ENCODE peak calls at places on chromosomes 7 and 10, in nine cellular contexts. U is activated CD4-positive, alpha-beta T cell treated with anti-CD3 and anti-CD28 coated beads for 48 hours; G is BJ; B is fibroblast of mammary gland; H is GM12864; M is AG09309; V is A549; J is hippocampal formation; D is stimulated activated CD4-positive, alpha-beta T cell treated with anti-CD3 and anti-CD28 coated beads, Interleukin-2, amount 100 ng/mL, for 48 hours. S is an unnamed sample.

GRCh38 chr10:29050081-29050480 is 238.8 kb upstream of the LYZL1 start:
- DNase-seq in V (no peak), G (no peak), J (no peak), M (no peak), H (no peak), B (no peak), U (no peak), D (no peak), S (no peak)

GRCh38 chr10:17123062-17123661 is 6.4 kb downstream of the CUBN start:
- DNase-seq in U (no peak), G (peak), H (no peak), D (no peak), M (peak), B (peak), V (no peak), J (no peak), S (no peak)

GRCh38 chr7:45921699-45922519 is 837 bp upstream of the IGFBP3 start:
- DNase-seq in V (peak), G (no peak), M (no peak), U (peak), J (peak), H (no peak), B (peak), D (no peak), S (peak)

GRCh38 chr7:1883031-1883761 is 213.1 kb downstream of the ELFN1 start:
- DNase-seq in H (no peak), G (peak), M (peak), B (peak), U (no peak), D (no peak), V (peak), J (no peak), S (no peak)

GRCh38 chr10:105017116-105017515 is 376.0 kb downstream of the SORCS3 start:
- DNase-seq in V (no peak), U (peak), G (no peak), J (no peak), D (no peak), H (no peak), B (peak), M (no peak), S (no peak)

GRCh38 chr7:1591876-1592275 is 22.0 kb upstream of the PSMG3 start:
- DNase-seq in H (no peak), D (no peak), U (no peak), B (no peak), V (no peak), G (no peak), M (no peak), J (no peak), S (no peak)

GRCh38 chr10:102643346-102644065 is 773 bp upstream of the TRIM8 start:
- DNase-seq in M (peak), G (no peak), H (no peak), D (peak), B (peak), V (peak), J (peak), U (peak), S (peak)

GRCh38 chr10:75469018-75469616 is 37.7 kb downstream of the LRMDA start:
- DNase-seq in H (no peak), G (peak), B (peak), U (no peak), D (no peak), J (no peak), V (peak), M (peak), S (no peak)

GRCh38 chr10:70381491-70382421 is 669 bp downstream of the LRRC20 start:
- DNase-seq in G (no peak), B (no peak), M (no peak), H (no peak), V (peak), J (no peak), U (peak), D (peak), S (no peak)

GRCh38 chr7:412313-412710 is 107.3 kb downstream of the PDGFA start:
- DNase-seq in J (no peak), U (no peak), M (no peak), V (no peak), G (no peak), D (no peak), H (no peak), B (no peak), S (no peak)

GRCh38 chr7:6730343-6730633 is 23.5 kb upstream of the ZNF12 start:
- DNase-seq in D (no peak), U (no peak), B (no peak), G (no peak), J (no peak), M (no peak), H (no peak), V (peak), S (no peak)

GRCh38 chr7:16234493-16235151 is 186.7 kb downstream of the CRPPA start:
- DNase-seq in G (no peak), V (no peak), U (no peak), M (no peak), J (no peak), D (no peak), H (no peak), B (no peak), S (no peak)

GRCh38 chr7:5701085-5701914 is 80.2 kb downstream of the RNF216 start:
- DNase-seq in U (peak), D (peak), H (peak), V (no peak), M (no peak), B (peak), G (no peak), J (no peak), S (no peak)

GRCh38 chr7:14821757-14822480 is 80.6 kb downstream of the DGKB start:
- DNase-seq in J (no peak), D (no peak), B (peak), V (no peak), G (peak), H (no peak), U (no peak), M (no peak), S (no peak)

GRCh38 chr10:133379801-133380666 is 972 bp downstream of the PAOX start:
- DNase-seq in D (no peak), M (no peak), U (no peak), J (no peak), B (no peak), H (no peak), G (no peak), V (no peak), S (peak)

GRCh38 chr7:38628630-38629385 is 2.4 kb downstream of the AMPH start:
- DNase-seq in V (no peak), U (no peak), H (no peak), M (peak), J (no peak), D (no peak), G (peak), B (peak), S (no peak)

GRCh38 chr7:158572000-158572828 is 15.4 kb downstream of the PTPRN2 start:
- DNase-seq in G (no peak), M (no peak), J (no peak), H (no peak), U (no peak), D (no peak), V (peak), B (peak), S (no peak)

GRCh38 chr10:28242560-28243204 is 60.2 kb downstream of the MPP7 start:
- DNase-seq in D (no peak), M (no peak), G (no peak), U (no peak), J (no peak), H (no peak), B (no peak), V (no peak), S (no peak)

GRCh38 chr10:2964632-2965296 is 102.6 kb upstream of the PFKP start:
- DNase-seq in G (no peak), M (no peak), D (no peak), V (no peak), U (no peak), H (no peak), J (no peak), B (no peak), S (no peak)

GRCh38 chr7:108077714-108078113 is 52.4 kb downstream of the LAMB4 start:
- DNase-seq in H (no peak), D (no peak), V (no peak), U (no peak), B (no peak), J (no peak), G (no peak), M (no peak), S (no peak)

GRCh38 chr10:106705576-106706526 is 458.7 kb downstream of the SORCS1 start:
- DNase-seq in B (peak), U (peak), D (peak), J (peak), V (no peak), M (no peak), G (no peak), H (peak), S (peak)

GRCh38 chr10:101331960-101332359 is 22.0 kb upstream of the BTRC start:
- DNase-seq in J (no peak), M (no peak), U (no peak), G (no peak), D (no peak), V (no peak), H (no peak), B (no peak), S (no peak)

GRCh38 chr7:27110977-27111752 is 8.7 kb upstream of the HOXA2 start:
- DNase-seq in B (peak), M (no peak), D (no peak), U (no peak), G (no peak), V (no peak), J (no peak), H (no peak), S (no peak)

GRCh38 chr10:123573236-123574147 is 92.7 kb upstream of the GPR26 start:
- DNase-seq in U (peak), G (no peak), B (peak), H (no peak), V (peak), J (no peak), D (peak), M (no peak), S (no peak)

S was measured in C1 segment of cervical spinal cord.